ENCODE peak calls at places on chromosomes 2 and 18, in four cellular contexts. B is SK-N-SH, C is K562, F is HepG2. Q is an unnamed sample.

GRCh38 chr18:48186861-48187260 is 222.3 kb downstream of the ZBTB7C start:
- DNase-seq in B (peak), C (no peak), F (no peak), Q (no peak)

GRCh38 chr2:112137516-112138142 is 556 bp upstream of the FBLN7 start:
- DNase-seq in B (no peak), C (no peak), F (peak), Q (no peak)

GRCh38 chr2:128772671-128773070 is 454.0 kb upstream of the HS6ST1 start:
- DNase-seq in B (no peak), C (no peak), F (no peak), Q (no peak)

GRCh38 chr2:15412779-15413178 is 148.4 kb downstream of the NBAS start:
- DNase-seq in B (no peak), C (no peak), F (no peak), Q (no peak)

GRCh38 chr18:36297419-36298112 is at the start of gene FHOD3:
- DNase-seq in B (peak), C (peak), F (no peak), Q (peak)

GRCh38 chr2:97979894-97980293 is 15.9 kb downstream of the TMEM131 start:
- DNase-seq in B (no peak), C (no peak), F (no peak), Q (no peak)

GRCh38 chr2:129895526-129896082 is 83.9 kb upstream of the RAB6C start:
- DNase-seq in B (no peak), C (no peak), F (no peak), Q (no peak)

GRCh38 chr2:54966837-54967236 is 83.4 kb downstream of the RTN4 start:
- DNase-seq in B (no peak), C (no peak), F (no peak), Q (no peak)

GRCh38 chr2:172239944-172240590 is 137.4 kb upstream of the DLX2 start:
- DNase-seq in B (no peak), C (peak), F (no peak), Q (no peak)

GRCh38 chr18:76721207-76721996 is 101.0 kb upstream of the ZNF236 start:
- DNase-seq in B (no peak), C (no peak), F (no peak), Q (no peak)

GRCh38 chr2:48946444-48947048 is 191.0 kb upstream of the LHCGR start:
- DNase-seq in B (peak), C (peak), F (peak), Q (no peak)

GRCh38 chr18:68152770-68153169 is 562.1 kb downstream of the TMX3 start:
- DNase-seq in B (no peak), C (no peak), F (peak), Q (peak)

GRCh38 chr2:42503291-42503690 is 9.5 kb upstream of the KCNG3 start:
- DNase-seq in B (no peak), C (no peak), F (no peak), Q (no peak)

GRCh38 chr2:33395660-33396249 is 80.7 kb upstream of the RASGRP3 start:
- DNase-seq in B (peak), C (peak), F (peak), Q (peak)

GRCh38 chr2:100588071-100588786 is 25.4 kb downstream of the PDCL3 start:
- DNase-seq in B (no peak), C (peak), F (no peak), Q (no peak)

GRCh38 chr2:160309585-160309984 is 109.5 kb upstream of the ITGB6 start:
- DNase-seq in B (no peak), C (no peak), F (no peak), Q (no peak)

GRCh38 chr2:12006841-12007240 is 260.4 kb downstream of the LPIN1 start:
- DNase-seq in B (no peak), C (no peak), F (no peak), Q (peak)

GRCh38 chr2:12008425-12009061 is 262.1 kb downstream of the LPIN1 start:
- DNase-seq in B (no peak), C (no peak), F (no peak), Q (no peak)

GRCh38 chr2:12004713-12005112 is 258.3 kb downstream of the LPIN1 start:
- DNase-seq in B (no peak), C (no peak), F (no peak), Q (no peak)

GRCh38 chr2:12007282-12007681 is 260.9 kb downstream of the LPIN1 start:
- DNase-seq in B (no peak), C (no peak), F (no peak), Q (no peak)

GRCh38 chr2:12005886-12006681 is 259.7 kb downstream of the LPIN1 start:
- DNase-seq in B (no peak), C (peak), F (no peak), Q (no peak)
- TF ChIP-seq FOXJ3 in B (no peak), C (no peak), F (no peak), Q (no peak)

GRCh38 chr2:109144271-109144670 is 15.3 kb downstream of the SH3RF3 start:
- DNase-seq in B (no peak), C (no peak), F (no peak), Q (no peak)
- TF ChIP-seq FOXJ3 in B (no peak), C (no peak), F (no peak), Q (no peak)

GRCh38 chr18:21110667-21111350 is 804 bp downstream of the ROCK1 start:
- DNase-seq in B (peak), C (peak), F (no peak), Q (peak)
- TF ChIP-seq FOXJ3 in B (no peak), C (no peak), F (no peak), Q (no peak)

GRCh38 chr2:119744335-119744939 is 15.3 kb upstream of the PTPN4 start:
- DNase-seq in B (no peak), C (no peak), F (peak), Q (no peak)
- TF ChIP-seq FOXJ3 in B (no peak), C (no peak), F (no peak), Q (no peak)

GRCh38 chr18:11946756-11947155 is 34.6 kb upstream of the IMPA2 start:
- DNase-seq in B (no peak), C (peak), F (no peak), Q (no peak)
- TF ChIP-seq FOXJ3 in B (no peak), C (no peak), F (no peak), Q (no peak)

DNA sequence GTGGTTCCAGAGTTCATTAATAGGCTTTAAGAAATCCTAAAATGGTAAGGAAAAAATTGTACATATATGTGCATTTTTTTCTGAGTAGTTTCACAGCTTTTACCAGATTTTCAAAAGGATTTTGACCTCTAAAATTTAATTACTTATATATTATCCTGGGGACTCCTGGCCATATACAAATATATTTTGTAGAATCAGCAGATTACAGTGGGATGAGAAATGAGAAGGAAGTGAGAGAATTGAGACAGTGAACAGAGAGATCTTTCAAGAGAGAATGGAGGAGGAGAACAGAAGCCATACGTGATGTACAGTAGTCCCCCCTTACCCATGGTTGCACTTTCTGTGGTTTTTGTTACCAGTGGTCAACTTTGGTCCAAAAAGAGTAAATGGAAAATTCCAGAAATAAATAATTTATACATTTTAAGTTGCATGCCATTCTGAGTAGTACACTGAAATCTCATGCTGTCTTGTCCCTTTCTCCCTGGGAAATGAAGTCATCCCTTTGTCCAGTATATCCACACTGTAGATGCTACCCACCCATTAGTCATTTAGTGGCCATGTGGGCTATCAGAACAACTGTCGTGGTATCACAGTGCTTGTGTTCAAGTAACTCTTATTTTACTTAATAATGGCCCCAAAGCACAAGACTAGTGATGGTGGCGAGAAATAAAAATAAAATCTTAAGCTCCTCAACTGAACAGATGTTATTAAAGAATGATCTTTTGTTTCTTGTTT is 130.4 kb upstream of the MYO3B start:
- DNase-seq in B (no peak), C (no peak), F (no peak), Q (no peak)
- TF ChIP-seq FOXJ3 in B (no peak), C (no peak), F (no peak), Q (no peak)

DNA sequence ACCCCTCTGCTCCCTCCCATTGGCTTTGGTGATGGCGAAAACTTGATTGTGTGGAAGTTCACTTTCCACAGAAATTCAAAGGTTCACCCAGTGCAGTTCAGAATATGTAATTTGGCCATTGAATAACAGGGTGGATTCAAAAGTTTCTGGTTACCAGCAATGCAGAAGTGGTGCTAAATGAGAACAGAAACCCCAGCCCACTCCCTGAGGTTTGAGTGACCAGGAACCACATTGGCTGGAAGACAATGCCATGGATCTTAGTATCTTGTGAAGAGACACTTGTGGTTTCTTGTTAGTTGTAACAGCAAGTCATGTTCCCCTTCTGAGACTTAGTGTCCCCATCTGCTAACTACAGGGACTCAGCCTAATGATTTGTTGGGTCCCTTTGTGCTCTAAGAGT is 49.8 kb downstream of the QPCT start:
- DNase-seq in B (no peak), C (no peak), F (no peak), Q (no peak)
- TF ChIP-seq FOXJ3 in B (no peak), C (no peak), F (no peak), Q (no peak)

DNA sequence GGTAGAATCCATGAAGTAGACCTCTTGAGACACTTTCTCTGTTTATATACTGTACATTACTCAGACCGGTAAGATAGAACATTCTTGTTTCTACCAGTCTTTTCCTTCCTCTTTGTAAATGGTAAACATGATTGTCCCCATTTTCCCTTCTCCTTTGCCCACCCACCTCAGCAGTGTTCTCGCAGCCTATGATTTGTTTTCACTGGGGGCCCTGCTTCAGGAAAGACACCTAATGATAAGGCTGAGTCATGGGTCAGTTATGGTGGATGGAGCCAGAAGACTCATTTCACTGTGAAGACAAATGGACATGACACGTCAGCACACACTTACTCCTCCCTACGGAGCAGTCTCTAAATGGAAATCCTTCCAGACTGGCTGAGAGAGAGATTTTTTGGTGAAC is 23.7 kb downstream of the CENPO start:
- DNase-seq in B (peak), C (peak), F (no peak), Q (no peak)
- TF ChIP-seq FOXJ3 in B (no peak), C (no peak), F (no peak), Q (no peak)

GRCh38 chr18:58657081-58657480 is 14.2 kb upstream of the MALT1 start:
- DNase-seq in B (no peak), C (no peak), F (no peak), Q (no peak)
- TF ChIP-seq FOXJ3 in B (no peak), C (no peak), F (no peak), Q (no peak)

GRCh38 chr2:240925576-240926515 is 19.7 kb downstream of the CROCC2 start:
- DNase-seq in B (peak), C (no peak), F (no peak), Q (peak)

GRCh38 chr2:240928476-240929363 is 22.6 kb downstream of the CROCC2 start:
- DNase-seq in B (peak), C (no peak), F (no peak), Q (no peak)

GRCh38 chr2:240927390-240927781 is 21.2 kb downstream of the CROCC2 start:
- DNase-seq in B (no peak), C (no peak), F (no peak), Q (no peak)

GRCh38 chr2:240925191-240925575 is 19.0 kb downstream of the CROCC2 start:
- DNase-seq in B (peak), C (no peak), F (no peak), Q (peak)

GRCh38 chr2:240926516-240927389 is 20.6 kb downstream of the CROCC2 start:
- DNase-seq in B (peak), C (no peak), F (no peak), Q (peak)
- TF ChIP-seq FOXJ3 in B (no peak), C (no peak), F (no peak), Q (no peak)

Q was measured in WTC11.